ENCODE peak calls at places on chromosomes 11 and 22, in four cellular contexts. One of them, this sample, is unnamed.

GRCh38 chr11:102260241-102260640 is 57.0 kb upstream of the BIRC3 start:
- DNase-seq in K562: no peak
- DNase-seq in NB4: no peak
- DNase-seq in A549: no peak
- DNase-seq in this sample: no peak

GRCh38 chr11:95922099-95922498 is 1.8 kb downstream of the MTMR2 start:
- DNase-seq in K562: no peak
- DNase-seq in A549: no peak
- DNase-seq in NB4: peak
- DNase-seq in this sample: peak

GRCh38 chr11:62108971-62109391 is 14.8 kb upstream of the INCENP start:
- DNase-seq in K562: no peak
- DNase-seq in A549: no peak
- DNase-seq in NB4: peak
- DNase-seq in this sample: peak

GRCh38 chr22:22942511-22943329 is 55.1 kb downstream of the IGLL5 start:
- DNase-seq in K562: peak
- DNase-seq in NB4: peak
- DNase-seq in A549: peak
- DNase-seq in this sample: peak

GRCh38 chr11:134751825-134752224 is 339.8 kb upstream of the B3GAT1 start:
- DNase-seq in A549: no peak
- DNase-seq in K562: no peak
- DNase-seq in NB4: no peak
- DNase-seq in this sample: no peak

GRCh38 chr11:100625041-100625440 is 62.0 kb upstream of the ARHGAP42 start:
- DNase-seq in K562: no peak
- DNase-seq in A549: no peak
- DNase-seq in NB4: no peak
- DNase-seq in this sample: no peak

GRCh38 chr11:12671378-12671777 is 2.8 kb upstream of the TEAD1 start:
- DNase-seq in NB4: no peak
- DNase-seq in A549: no peak
- DNase-seq in K562: no peak
- DNase-seq in this sample: no peak

GRCh38 chr11:43962383-43962969 is 20.0 kb downstream of the C11orf96 start:
- DNase-seq in NB4: no peak
- DNase-seq in K562: no peak
- DNase-seq in A549: no peak
- DNase-seq in this sample: no peak

GRCh38 chr11:123838659-123839058 is 32.5 kb upstream of the OR6M1 start:
- DNase-seq in K562: no peak
- DNase-seq in A549: no peak
- DNase-seq in NB4: no peak
- DNase-seq in this sample: no peak

DNA sequence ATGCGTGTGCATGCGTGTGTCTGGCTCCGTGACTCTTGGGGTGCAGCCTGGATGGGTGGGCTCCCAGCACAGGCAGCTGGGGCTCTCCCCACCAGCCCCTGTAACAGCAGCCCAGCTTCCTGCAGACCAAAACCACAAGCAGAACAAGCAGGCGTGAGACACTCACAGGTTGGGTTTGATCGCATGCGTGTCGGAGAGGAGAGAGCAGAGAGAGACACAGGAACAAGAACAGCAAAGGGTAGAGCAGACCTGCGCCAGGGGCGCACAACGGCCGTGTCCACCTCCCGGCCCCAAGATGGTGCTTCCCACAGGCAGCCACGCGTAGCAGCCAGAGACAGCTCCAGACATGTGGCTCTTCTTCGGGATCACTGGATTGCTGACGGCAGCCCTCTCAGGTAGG is at the start of gene CD6:
- DNase-seq in K562: no peak
- DNase-seq in A549: no peak
- DNase-seq in NB4: peak
- DNase-seq in this sample: no peak
- TF ChIP-seq POLR2A in K562: no peak
- TF ChIP-seq POLR2A in A549: no peak
- TF ChIP-seq POLR2A in NB4: no peak
- TF ChIP-seq POLR2A in this sample: no peak

GRCh38 chr11:31641477-31642062 is 132.0 kb downstream of the ELP4 start:
- DNase-seq in NB4: peak
- DNase-seq in K562: peak
- DNase-seq in A549: peak
- DNase-seq in this sample: peak
- TF ChIP-seq MYC in NB4: no peak
- TF ChIP-seq MYC in K562: no peak
- TF ChIP-seq MYC in A549: no peak
- TF ChIP-seq MYC in this sample: no peak

DNA sequence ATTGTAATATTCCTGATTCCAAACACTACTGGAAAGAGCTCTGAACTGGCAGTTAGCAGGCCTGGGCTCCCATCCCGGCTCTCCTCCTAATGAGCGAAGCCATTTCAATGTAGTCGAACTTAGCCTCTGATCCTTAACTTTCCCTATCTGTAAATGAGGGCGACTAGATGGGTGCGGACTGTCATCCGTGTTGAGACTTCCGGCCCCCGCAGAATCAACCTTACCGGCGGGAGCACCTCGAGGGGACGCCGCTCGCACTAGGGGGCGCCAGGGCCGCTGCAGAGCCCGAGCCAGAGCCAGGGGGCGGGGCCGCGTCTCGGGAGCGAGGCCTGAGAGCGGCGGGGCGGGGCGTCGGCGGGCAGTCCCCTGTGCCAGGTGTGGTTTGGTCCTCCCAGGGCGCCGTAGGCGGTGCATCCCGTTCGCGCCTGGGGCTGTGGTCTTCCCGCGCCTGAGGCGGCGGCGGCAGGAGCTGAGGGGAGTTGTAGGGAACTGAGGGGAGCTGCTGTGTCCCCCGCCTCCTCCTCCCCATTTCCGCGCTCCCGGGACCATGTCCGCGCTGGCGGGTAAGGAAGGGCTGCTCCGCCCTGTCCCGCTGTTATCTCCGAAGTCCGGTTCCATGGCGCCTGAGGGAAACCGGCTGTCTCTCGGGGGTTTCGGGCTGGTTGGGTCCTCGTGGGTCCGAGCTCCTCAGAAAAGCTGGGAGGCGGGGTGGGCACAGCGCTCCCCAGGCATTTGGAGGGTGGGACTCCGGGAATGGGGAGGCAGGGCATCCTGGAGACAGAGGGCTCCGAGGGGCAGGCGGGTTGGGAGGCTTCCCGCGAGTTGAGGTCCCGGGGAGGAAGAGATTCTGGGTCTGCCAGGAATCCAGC is at the start of gene LIMK2:
- DNase-seq in K562: peak
- DNase-seq in NB4: peak
- DNase-seq in A549: peak
- DNase-seq in this sample: peak
- TF ChIP-seq POLR2A in K562: peak
- TF ChIP-seq POLR2A in NB4: peak
- TF ChIP-seq POLR2A in A549: peak
- TF ChIP-seq POLR2A in this sample: peak

DNA sequence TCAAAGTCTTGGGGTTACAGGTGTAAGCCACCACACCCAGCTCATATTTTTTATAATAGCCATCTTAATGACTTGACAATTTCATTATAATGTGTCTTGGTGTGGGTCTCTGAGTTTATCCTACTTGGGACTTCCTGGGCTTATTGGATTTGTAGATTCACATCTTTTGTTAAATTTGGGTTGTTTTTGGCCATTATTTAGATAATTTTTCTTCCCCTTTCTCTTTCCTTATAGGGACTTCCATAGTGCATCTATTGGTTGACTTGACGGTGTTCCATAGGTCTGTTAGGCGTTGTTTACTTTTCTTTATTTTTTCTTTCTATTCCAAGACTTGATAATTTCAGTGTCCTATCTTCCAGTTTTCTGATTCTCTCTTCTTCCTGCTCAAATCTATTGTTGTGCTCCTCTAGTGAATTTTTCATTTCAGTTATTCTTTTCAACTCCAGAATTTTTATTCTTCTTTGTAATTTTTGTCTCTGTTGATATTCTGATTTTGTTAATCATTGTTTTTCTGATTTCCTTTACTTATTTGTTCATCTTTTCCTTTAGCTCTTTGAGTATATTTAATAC is 45.6 kb downstream of the RRM1 start:
- DNase-seq in A549: no peak
- DNase-seq in NB4: no peak
- DNase-seq in K562: no peak
- DNase-seq in this sample: no peak
- TF ChIP-seq MYC in A549: no peak
- TF ChIP-seq MYC in NB4: no peak
- TF ChIP-seq MYC in K562: no peak
- TF ChIP-seq MYC in this sample: no peak

GRCh38 chr11:72781063-72781312 is 12.9 kb downstream of the STARD10 start:
- DNase-seq in A549: no peak
- DNase-seq in K562: no peak
- DNase-seq in NB4: no peak
- DNase-seq in this sample: no peak
- TF ChIP-seq POLR2A in A549: no peak
- TF ChIP-seq POLR2A in K562: no peak
- TF ChIP-seq POLR2A in NB4: no peak
- TF ChIP-seq POLR2A in this sample: no peak

GRCh38 chr11:36008576-36008975 is 64.7 kb downstream of the LDLRAD3 start:
- DNase-seq in NB4: no peak
- DNase-seq in K562: no peak
- DNase-seq in A549: no peak
- DNase-seq in this sample: peak
- TF ChIP-seq MYC in NB4: no peak
- TF ChIP-seq MYC in K562: no peak
- TF ChIP-seq MYC in A549: no peak
- TF ChIP-seq MYC in this sample: no peak

GRCh38 chr11:129896062-129896461 is 684 bp upstream of the NFRKB start:
- DNase-seq in K562: peak
- DNase-seq in A549: peak
- DNase-seq in NB4: peak
- DNase-seq in this sample: no peak
- TF ChIP-seq POLR2A in K562: no peak
- TF ChIP-seq POLR2A in A549: no peak
- TF ChIP-seq POLR2A in NB4: no peak
- TF ChIP-seq POLR2A in this sample: no peak

GRCh38 chr11:34588023-34588422 is 32.9 kb upstream of the EHF start:
- DNase-seq in A549: no peak
- DNase-seq in K562: peak
- DNase-seq in NB4: no peak
- DNase-seq in this sample: no peak

GRCh38 chr11:34587282-34587677 is 33.6 kb upstream of the EHF start:
- DNase-seq in NB4: no peak
- DNase-seq in A549: no peak
- DNase-seq in K562: no peak
- DNase-seq in this sample: no peak

GRCh38 chr11:34586655-34587281 is 34.1 kb upstream of the EHF start:
- DNase-seq in NB4: no peak
- DNase-seq in A549: no peak
- DNase-seq in K562: no peak
- DNase-seq in this sample: no peak

GRCh38 chr11:34585304-34585869 is 35.5 kb upstream of the EHF start:
- DNase-seq in K562: no peak
- DNase-seq in A549: no peak
- DNase-seq in NB4: no peak
- DNase-seq in this sample: no peak

DNA sequence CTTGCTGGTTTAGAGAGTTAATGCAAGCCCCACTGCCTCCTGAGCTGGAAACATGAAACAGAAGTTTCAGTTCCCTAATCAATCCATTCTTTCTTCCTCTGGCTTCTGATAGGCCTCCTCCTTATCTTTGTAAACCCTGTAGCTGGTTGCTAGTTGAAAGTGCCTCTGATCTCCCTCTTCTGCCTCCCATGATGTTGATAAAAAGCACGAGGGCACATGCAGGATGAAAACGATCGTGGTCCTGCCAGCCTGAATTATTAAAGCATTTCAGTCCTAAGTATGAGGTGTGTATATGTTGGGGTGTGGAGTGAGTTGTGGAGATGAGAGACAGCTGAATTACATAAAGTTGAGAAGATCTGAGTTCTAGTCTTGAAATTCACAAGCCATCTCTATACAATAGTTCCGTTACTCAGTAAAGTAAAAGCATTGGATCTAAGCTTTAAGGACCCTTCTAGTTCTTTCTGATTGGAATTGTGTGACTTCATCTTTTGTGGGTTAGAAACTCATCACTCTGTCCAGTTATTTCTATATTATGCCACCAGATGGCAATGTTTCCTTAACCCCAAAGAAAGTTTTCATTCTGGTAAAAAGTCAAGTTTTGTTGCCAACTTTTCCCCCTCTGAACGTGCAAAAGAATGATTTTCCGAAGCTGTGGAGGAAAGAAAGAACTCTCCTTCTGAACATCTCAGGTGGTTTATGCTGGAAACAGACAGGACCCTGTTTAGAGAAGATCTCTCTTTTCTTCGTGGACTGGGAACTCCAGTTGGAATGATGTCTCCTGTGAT is 34.8 kb upstream of the EHF start:
- DNase-seq in A549: peak
- DNase-seq in NB4: peak
- DNase-seq in K562: peak
- DNase-seq in this sample: peak
- TF ChIP-seq MYC in A549: no peak
- TF ChIP-seq MYC in NB4: no peak
- TF ChIP-seq MYC in K562: no peak
- TF ChIP-seq MYC in this sample: no peak

GRCh38 chr11:112321521-112322172 is 61.0 kb upstream of the PLET1 start:
- DNase-seq in K562: no peak
- DNase-seq in A549: no peak
- DNase-seq in NB4: peak
- DNase-seq in this sample: no peak
- TF ChIP-seq POLR2A in K562: no peak
- TF ChIP-seq POLR2A in A549: no peak
- TF ChIP-seq POLR2A in NB4: no peak
- TF ChIP-seq POLR2A in this sample: no peak

This sample was measured in endothelial cell of umbilical vein.